ENCODE peak calls at places on chromosomes 7 and 10, in four cellular contexts. M is HCT116, X is K562, U is H1. A is an unnamed sample.

GRCh38 chr7:41869596-41869995 is 166.7 kb upstream of the INHBA start:
- DNase-seq in X (no peak), M (no peak), U (no peak), A (no peak)

GRCh38 chr7:93913197-93913596 is 6.8 kb downstream of the GNGT1 start:
- DNase-seq in M (no peak), U (no peak), X (no peak), A (no peak)

GRCh38 chr10:101781984-101782810 is 1.0 kb downstream of the NPM3 start:
- DNase-seq in X (peak), M (peak), U (no peak), A (no peak)

GRCh38 chr7:98711945-98712344 is 94.9 kb downstream of the NPTX2 start:
- DNase-seq in X (no peak), M (no peak), U (no peak), A (no peak)

GRCh38 chr10:11602357-11602756 is 9.1 kb downstream of the USP6NL start:
- DNase-seq in X (no peak), M (no peak), U (no peak), A (no peak)

GRCh38 chr7:159059629-159060028 is 85.0 kb downstream of the VIPR2 start:
- DNase-seq in X (no peak), M (no peak), U (no peak), A (no peak)

GRCh38 chr10:94137747-94138146 is 144.0 kb downstream of the PLCE1 start:
- DNase-seq in M (no peak), U (no peak), X (no peak), A (no peak)

GRCh38 chr10:17113346-17113745 is 16.3 kb downstream of the CUBN start:
- DNase-seq in M (no peak), U (no peak), X (no peak), A (no peak)

GRCh38 chr10:129946868-129947267 is 17.2 kb downstream of the EBF3 start:
- DNase-seq in X (no peak), M (no peak), U (no peak), A (no peak)

GRCh38 chr7:103524042-103524907 is 78.3 kb upstream of the SLC26A5 start:
- DNase-seq in M (peak), U (no peak), X (peak), A (peak)

GRCh38 chr10:3805791-3806381 is 20.9 kb upstream of the KLF6 start:
- DNase-seq in U (no peak), M (peak), X (peak), A (no peak)

GRCh38 chr10:43201545-43202131 is 63.4 kb downstream of the CSGALNACT2 start:
- DNase-seq in X (no peak), U (no peak), M (no peak), A (no peak)

GRCh38 chr7:87179180-87179579 is 26.9 kb downstream of the DMTF1 start:
- DNase-seq in M (no peak), X (no peak), U (no peak), A (no peak)

GRCh38 chr10:30188101-30188500 is 128.7 kb upstream of the JCAD start:
- DNase-seq in X (no peak), M (no peak), U (no peak), A (no peak)

GRCh38 chr7:40641717-40642116 is 506.9 kb downstream of the SUGCT start:
- DNase-seq in M (no peak), X (no peak), U (no peak), A (peak)

GRCh38 chr7:149772821-149773425 is 465 bp downstream of the ZNF467 start:
- DNase-seq in X (peak), M (no peak), U (no peak), A (no peak)

GRCh38 chr7:149427096-149427680 is 33.7 kb downstream of the ZNF777 start:
- DNase-seq in M (no peak), X (no peak), U (no peak), A (no peak)

GRCh38 chr10:58175990-58176910 is 91.4 kb downstream of the IPMK start:
- DNase-seq in M (no peak), U (no peak), X (no peak), A (no peak)

GRCh38 chr7:74032191-74032490 is 4.2 kb downstream of the ELN start:
- DNase-seq in X (no peak), M (no peak), U (no peak), A (no peak)

GRCh38 chr10:132095403-132096113 is 29.8 kb downstream of the JAKMIP3 start:
- DNase-seq in U (no peak), M (no peak), X (no peak), A (no peak)

GRCh38 chr7:79298145-79298760 is 155.2 kb downstream of the MAGI2 start:
- DNase-seq in X (peak), U (no peak), M (peak), A (peak)

GRCh38 chr7:51055039-51055840 is 261.4 kb downstream of the COBL start:
- DNase-seq in X (no peak), U (no peak), M (no peak), A (no peak)

GRCh38 chr10:80542053-80542452 is 4.4 kb downstream of the SH2D4B start:
- DNase-seq in X (no peak), U (no peak), M (no peak), A (peak)

GRCh38 chr7:11026452-11027359 is 53.0 kb downstream of the PHF14 start:
- DNase-seq in X (no peak), U (no peak), M (no peak), A (no peak)

GRCh38 chr7:87564290-87564963 is 36.3 kb downstream of the ABCB1 start:
- DNase-seq in U (peak), X (no peak), M (peak), A (peak)

GRCh38 chr7:19830604-19831003 is 57.2 kb upstream of the TMEM196 start:
- DNase-seq in M (no peak), X (no peak), U (no peak), A (no peak)

GRCh38 chr10:124059552-124059951 is 33.8 kb downstream of the CHST15 start:
- DNase-seq in U (no peak), X (no peak), M (no peak), A (no peak)

GRCh38 chr7:130959743-130960207 is 225.8 kb upstream of the KLF14 start:
- DNase-seq in M (peak), X (peak), U (no peak), A (peak)

GRCh38 chr7:1290262-1291039 is 57.8 kb downstream of the UNCX start:
- DNase-seq in U (no peak), X (no peak), M (no peak), A (no peak)

GRCh38 chr10:79380918-79381775 is 33.9 kb downstream of the PPIF start:
- DNase-seq in X (no peak), M (no peak), U (no peak), A (no peak)

GRCh38 chr10:18005781-18006456 is 54.2 kb downstream of the SLC39A12 start:
- DNase-seq in M (no peak), X (no peak), U (no peak), A (no peak)

GRCh38 chr7:149595541-149595940 is 97.9 kb upstream of the ZNF746 start:
- DNase-seq in M (no peak), X (no peak), U (no peak), A (no peak)

GRCh38 chr10:85604884-85605283 is 761.7 kb downstream of the GRID1 start:
- DNase-seq in M (no peak), X (no peak), U (no peak), A (no peak)

GRCh38 chr10:132388901-132389630 is 7.9 kb upstream of the PWWP2B start:
- DNase-seq in M (no peak), X (no peak), U (no peak), A (no peak)

GRCh38 chr10:60570941-60571340 is 181.3 kb upstream of the ANK3 start:
- DNase-seq in M (no peak), X (no peak), U (no peak), A (no peak)

GRCh38 chr7:28483868-28484267 is 71.5 kb downstream of the CREB5 start:
- DNase-seq in X (no peak), M (no peak), U (no peak), A (no peak)

GRCh38 chr10:97428572-97428981 is 2.6 kb downstream of the PGAM1 start:
- DNase-seq in M (no peak), X (no peak), U (no peak), A (no peak)

GRCh38 chr7:31384461-31384860 is 43.9 kb upstream of the NEUROD6 start:
- DNase-seq in M (no peak), U (no peak), X (no peak), A (no peak)

GRCh38 chr7:31382722-31383121 is 42.2 kb upstream of the NEUROD6 start:
- DNase-seq in X (no peak), M (no peak), U (no peak), A (no peak)
- TF ChIP-seq FOSL1 in X (no peak), M (no peak), U (no peak), A (no peak)

GRCh38 chr7:64581929-64582894 is 19.3 kb upstream of the ZNF680 start:
- DNase-seq in M (no peak), X (no peak), U (no peak), A (no peak)
- TF ChIP-seq FOSL1 in M (no peak), X (no peak), U (no peak), A (no peak)

DNA sequence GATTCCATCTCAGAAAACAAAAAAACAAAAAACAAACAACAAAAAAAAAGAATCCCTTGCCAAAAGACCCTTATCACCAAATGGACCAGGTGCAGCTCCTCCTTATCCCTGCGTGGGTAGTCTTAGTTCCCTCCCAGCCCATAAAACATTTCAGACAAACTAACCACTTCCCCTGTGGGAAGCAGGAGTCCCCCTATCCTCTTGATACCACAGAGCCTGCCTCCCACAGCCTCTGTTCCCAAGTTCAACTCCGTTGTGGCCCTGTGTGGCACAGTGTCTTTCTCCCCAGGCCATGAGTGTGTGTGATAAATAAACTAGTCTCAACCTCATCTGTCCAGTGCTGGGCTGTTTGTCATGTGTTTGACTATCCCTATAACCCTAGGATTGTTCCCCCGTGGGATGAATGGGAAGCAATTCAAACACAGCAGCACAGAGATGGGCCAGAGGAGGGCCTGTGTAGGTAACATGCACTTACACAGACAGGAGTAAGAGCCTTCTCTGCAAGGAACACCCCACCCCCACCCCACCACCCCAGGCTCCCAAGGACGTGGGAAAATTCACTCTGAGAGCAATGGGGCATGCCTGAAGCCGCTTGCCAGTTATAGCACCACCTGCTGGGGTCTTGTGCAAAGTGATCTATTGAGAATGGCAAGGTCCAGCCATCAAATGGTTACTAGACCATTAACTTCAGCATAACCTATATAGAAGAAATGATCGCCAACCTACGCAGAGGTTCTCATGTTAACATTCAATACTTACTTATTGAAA is 147.1 kb upstream of the GHITM start:
- DNase-seq in U (peak), M (peak), X (peak), A (peak)
- TF ChIP-seq FOSL1 in U (no peak), M (no peak), X (no peak), A (no peak)

DNA sequence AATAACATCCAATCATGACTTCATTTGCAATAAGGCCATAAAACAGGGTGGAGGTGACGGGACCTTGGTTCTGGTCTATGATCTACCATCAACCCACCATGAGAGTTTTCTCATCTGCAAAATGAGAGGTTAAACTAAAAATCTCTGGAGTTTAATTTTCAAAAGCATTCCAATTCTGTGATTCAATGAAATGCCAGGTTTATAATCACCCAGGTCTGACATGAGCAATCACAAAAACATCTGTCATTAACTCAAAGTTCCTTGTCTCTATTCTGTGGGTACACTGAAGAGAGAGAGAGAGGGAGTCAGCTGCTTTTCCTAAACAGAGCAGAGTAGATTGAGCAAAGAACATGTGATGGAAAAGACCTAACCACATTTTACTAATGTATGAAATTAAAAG is 75.4 kb downstream of the NUDCD3 start:
- DNase-seq in X (no peak), M (no peak), U (no peak), A (no peak)
- TF ChIP-seq FOSL1 in X (no peak), M (peak), U (no peak), A (no peak)

GRCh38 chr7:121604627-121605296 is 208.7 kb upstream of the FAM3C start:
- DNase-seq in X (no peak), M (no peak), U (no peak), A (peak)
- TF ChIP-seq FOSL1 in X (no peak), M (no peak), U (no peak), A (no peak)

A was measured in HepG2.